ENCODE peak calls at places on chromosomes 5 and 9, in nine cellular contexts. B, O, E, M, F, W, T, K and H are unnamed samples.

GRCh38 chr9:129624947-129625346 is 1.0 kb upstream of the NTMT1 start:
- DNase-seq in O (peak; percentile 24), T (no peak), E (no peak), W (no peak), F (no peak), K (peak; percentile 24), M (no peak), B (no peak), H (no peak)

GRCh38 chr5:95858023-95858461 is 35.5 kb upstream of the GLRX start:
- DNase-seq in B (no peak), K (peak; percentile 95), M (no peak), T (peak; percentile 77), W (peak; percentile 88), E (peak; percentile 53), O (no peak), F (no peak), H (peak; percentile 40)

GRCh38 chr5:89265511-89266169 is 382.7 kb upstream of the MEF2C start:
- DNase-seq in M (no peak), K (peak; percentile 40), O (no peak), T (peak; percentile 66), W (no peak), B (no peak), E (no peak), F (no peak), H (no peak)

GRCh38 chr9:114231218-114232090 is 76.1 kb downstream of the COL27A1 start:
- DNase-seq in B (no peak), M (no peak), W (no peak), K (no peak), E (no peak), O (no peak), F (no peak), T (no peak), H (no peak)

GRCh38 chr9:126049088-126049487 is 277.5 kb upstream of the MVB12B start:
- DNase-seq in B (no peak), T (no peak), K (no peak), E (no peak), W (no peak), F (no peak), O (no peak), M (no peak), H (no peak)

GRCh38 chr9:38141751-38142150 is 72.7 kb upstream of the SHB start:
- DNase-seq in F (no peak), E (no peak), O (peak; percentile 41), B (no peak), W (no peak), M (no peak), K (peak; percentile 63), T (peak; percentile 33), H (no peak)

GRCh38 chr5:96247097-96247675 is 185.9 kb downstream of the PCSK1 start:
- DNase-seq in B (no peak), M (peak; percentile 82), T (no peak), F (no peak), O (no peak), E (no peak), K (peak; percentile 78), W (no peak), H (no peak)

GRCh38 chr5:68962632-68963484 is 131.0 kb upstream of the SLC30A5 start:
- DNase-seq in W (peak; percentile 84), B (peak; percentile 79), T (peak; percentile 3), M (peak; percentile 72), K (peak; percentile 76), F (peak; percentile 63), E (peak; percentile 69), O (peak; percentile 32), H (peak; percentile 34)

GRCh38 chr5:149181702-149182101 is 40.4 kb downstream of the ABLIM3 start:
- DNase-seq in E (no peak), M (no peak), O (no peak), F (no peak), K (no peak), W (no peak), T (no peak), B (no peak), H (no peak)

GRCh38 chr9:90987566-90987965 is 185.9 kb downstream of the SYK start:
- DNase-seq in M (peak; percentile 29), W (no peak), K (no peak), B (no peak), T (no peak), E (no peak), F (no peak), O (no peak), H (no peak)

GRCh38 chr9:18362901-18363685 is 110.9 kb upstream of the ADAMTSL1 start:
- DNase-seq in M (no peak), T (peak; percentile 47), E (no peak), K (peak; percentile 58), W (no peak), B (no peak), F (peak; percentile 10), O (no peak), H (no peak)

GRCh38 chr9:107894572-107895261 is 405.1 kb upstream of the KLF4 start:
- DNase-seq in O (no peak), M (no peak), F (no peak), K (peak; percentile 95), E (no peak), W (peak; percentile 72), B (no peak), T (peak; percentile 80), H (no peak)

GRCh38 chr5:31944683-31945445 is 229.3 kb downstream of the GOLPH3 start:
- DNase-seq in K (no peak), T (no peak), M (no peak), E (peak; percentile 22), F (peak; percentile 13), W (no peak), B (peak; percentile 95), O (no peak), H (no peak)

GRCh38 chr9:93134740-93135444 is 841 bp upstream of the NINJ1 start:
- DNase-seq in K (no peak), T (no peak), W (peak; percentile 68), M (no peak), O (no peak), E (no peak), F (no peak), B (no peak), H (no peak)

GRCh38 chr5:159453209-159453608 is 122.9 kb upstream of the IL12B start:
- DNase-seq in O (peak; percentile 59), M (no peak), T (no peak), W (no peak), K (no peak), E (no peak), F (no peak), B (no peak), H (no peak)

GRCh38 chr5:149745944-149746326 is 15.8 kb downstream of the PPARGC1B start:
- DNase-seq in T (no peak), O (no peak), W (peak; percentile 34), B (no peak), K (no peak), M (no peak), F (peak; percentile 38), E (no peak), H (no peak)

GRCh38 chr5:2750758-2751464 is 566 bp downstream of the IRX2 start:
- DNase-seq in O (no peak), F (no peak), E (no peak), M (no peak), K (no peak), W (no peak), B (peak; percentile 49), T (no peak), H (no peak)

GRCh38 chr9:119289740-119290139 is 79.5 kb downstream of the BRINP1 start:
- DNase-seq in B (peak; percentile 70), W (no peak), M (peak; percentile 68), F (peak; percentile 35), T (no peak), E (peak; percentile 63), O (peak; percentile 73), K (peak; percentile 17), H (peak; percentile 48)

GRCh38 chr9:35903049-35903448 is 3.0 kb upstream of the HRCT1 start:
- DNase-seq in F (no peak), E (no peak), O (peak; percentile 74), W (no peak), T (no peak), B (peak; percentile 37), M (peak; percentile 38), K (peak; percentile 78), H (no peak)

DNA sequence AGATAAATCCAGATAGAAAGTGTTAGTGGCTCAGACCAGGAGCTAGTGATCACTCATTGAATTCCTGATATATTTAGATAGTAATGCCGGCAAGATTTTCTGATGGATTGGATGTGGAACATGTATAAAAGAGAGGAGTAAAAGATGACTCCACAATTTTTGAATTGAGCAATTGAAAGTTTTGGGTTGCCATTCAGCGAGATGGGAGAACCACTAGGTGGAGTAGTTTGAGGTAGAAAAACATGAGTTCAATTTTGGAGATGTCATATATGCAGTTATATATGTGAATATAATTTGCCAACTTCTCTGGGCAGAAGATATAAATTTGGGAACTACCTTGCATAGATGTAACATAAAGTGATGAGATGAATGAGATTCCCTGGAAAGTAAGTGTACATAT is 502.5 kb upstream of the SEMA6A start:
- DNase-seq in M (no peak), E (no peak), W (no peak), F (no peak), T (no peak), B (no peak), O (peak; percentile 16), K (peak; percentile 14), H (no peak)
- TF ChIP-seq CTCF in M (no peak), E (no peak), W (no peak), F (no peak), T (peak; percentile 11), B (peak; percentile 31), O (peak; percentile 50), K (peak; percentile 42), H (no peak)

DNA sequence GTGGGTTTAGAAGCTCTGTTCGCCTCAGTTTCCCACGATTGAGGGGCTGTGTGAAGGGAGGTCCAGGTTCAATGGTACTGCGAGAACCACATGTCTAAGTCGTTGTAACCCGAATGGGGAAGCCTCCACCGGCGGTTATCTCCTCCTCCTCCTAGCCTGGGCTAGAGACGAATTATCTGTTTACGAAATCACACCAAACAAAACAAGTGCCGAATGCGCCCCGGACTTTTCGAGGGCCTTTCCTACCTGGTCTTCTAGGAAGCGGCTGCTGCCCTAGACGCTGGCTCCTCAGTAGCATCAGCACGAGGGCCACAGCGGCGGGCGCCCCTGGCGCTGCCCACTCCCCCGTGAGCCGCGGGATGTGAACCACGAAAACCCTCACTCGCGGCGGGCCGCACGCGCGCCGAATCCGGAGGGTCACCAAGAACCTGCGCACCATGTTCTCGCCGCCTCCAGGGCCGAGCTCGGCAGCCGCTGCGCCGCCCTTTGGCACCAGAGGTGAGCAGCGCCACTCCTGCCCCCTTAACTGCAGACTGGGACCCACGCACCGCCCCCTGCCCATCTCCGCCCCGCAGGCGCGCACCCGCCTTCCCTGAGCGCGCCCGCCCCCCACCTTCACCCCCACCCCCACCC is at the start of gene CDKN2A:
- DNase-seq in O (peak; percentile 89), K (no peak), F (peak; percentile 55), W (no peak), T (no peak), B (peak; percentile 84), E (peak; percentile 50), M (no peak), H (no peak)
- TF ChIP-seq CTCF in O (no peak), K (no peak), F (no peak), W (no peak), T (no peak), B (peak; percentile 38), E (no peak), M (no peak), H (no peak)

GRCh38 chr5:10607666-10608442 is 44.0 kb downstream of the ANKRD33B start:
- DNase-seq in O (peak; percentile 86), B (peak; percentile 82), F (peak; percentile 45), M (peak; percentile 55), E (no peak), T (no peak), W (peak; percentile 80), K (peak; percentile 90), H (no peak)
- TF ChIP-seq CTCF in O (no peak), B (peak; percentile 68), F (peak; percentile 5), M (no peak), E (no peak), T (peak; percentile 37), W (no peak), K (peak; percentile 47), H (no peak)

GRCh38 chr5:128155793-128156192 is 72.2 kb downstream of the SLC12A2 start:
- DNase-seq in O (no peak), E (no peak), B (peak; percentile 82), T (no peak), F (no peak), K (peak; percentile 7), M (no peak), W (peak; percentile 24), H (no peak)
- TF ChIP-seq CTCF in O (no peak), E (no peak), B (no peak), T (no peak), F (no peak), K (peak; percentile 13), M (no peak), W (no peak), H (no peak)